ENCODE peak calls at places on chromosome 15, in ten cellular contexts. N is MG63; C is Caki2; P is lower leg skin; J is NCI-H460; E is midbrain; M is activated CD4-positive, alpha-beta memory T cell treated with anti-CD3 and anti-CD28 coated beads for 36 hours; R is Daoy; S is OCI-LY7; Z is H7. G is an unnamed sample.

GRCh38 chr15:36778516-36778915 is 199.1 kb downstream of the CDIN1 start:
- DNase-seq in N (no peak), C (peak), P (no peak), J (no peak), E (no peak), M (no peak), R (no peak), S (no peak), Z (no peak), G (no peak)

GRCh38 chr15:47218295-47218694 is 499.0 kb upstream of the SEMA6D start:
- DNase-seq in N (no peak), C (no peak), P (no peak), J (no peak), E (no peak), M (no peak), R (no peak), S (no peak), Z (no peak), G (no peak)

GRCh38 chr15:96333194-96334016 is 2.9 kb downstream of the NR2F2 start:
- DNase-seq in N (peak), C (peak), P (peak), J (no peak), E (no peak), M (no peak), R (peak), S (no peak), Z (peak), G (peak)

GRCh38 chr15:60526127-60526616 is 47.2 kb upstream of the ICE2 start:
- DNase-seq in N (no peak), C (no peak), P (peak), J (peak), E (no peak), M (peak), R (no peak), S (no peak), Z (no peak), G (peak)

GRCh38 chr15:91655891-91656290 is 197.6 kb upstream of the SLCO3A1 start:
- DNase-seq in N (no peak), C (no peak), P (no peak), J (no peak), E (no peak), M (no peak), R (no peak), S (no peak), Z (no peak), G (no peak)

GRCh38 chr15:96544162-96544756 is 213.8 kb downstream of the NR2F2 start:
- DNase-seq in N (no peak), C (no peak), P (no peak), J (no peak), E (no peak), M (no peak), R (no peak), S (no peak), Z (no peak), G (no peak)

GRCh38 chr15:93033434-93034045 is 55.5 kb downstream of the RGMA start:
- DNase-seq in N (no peak), C (no peak), P (peak), J (no peak), E (no peak), M (no peak), R (no peak), S (no peak), Z (no peak), G (no peak)

GRCh38 chr15:63178034-63178433 is 11.4 kb upstream of the RAB8B start:
- DNase-seq in N (no peak), C (no peak), P (no peak), J (no peak), E (no peak), M (no peak), R (no peak), S (no peak), Z (peak), G (no peak)

GRCh38 chr15:92817339-92817886 is 82.7 kb upstream of the CHD2 start:
- DNase-seq in N (no peak), C (no peak), P (no peak), J (no peak), E (peak), M (no peak), R (no peak), S (peak), Z (no peak), G (peak)

GRCh38 chr15:45667002-45667401 is 32.2 kb downstream of the SQOR start:
- DNase-seq in N (no peak), C (no peak), P (no peak), J (no peak), E (no peak), M (no peak), R (no peak), S (no peak), Z (no peak), G (no peak)

GRCh38 chr15:60006203-60006782 is 2.2 kb downstream of the FOXB1 start:
- DNase-seq in N (peak), C (peak), P (no peak), J (peak), E (peak), M (peak), R (peak), S (no peak), Z (peak), G (no peak)